ENCODE peak calls at places on chromosomes 11 and 22, in ten cellular contexts. One of them, this sample, is unnamed.

GRCh38 chr11:130771708-130772107 is 144.6 kb downstream of the SNX19 start:
- DNase-seq in Calu3: no peak
- DNase-seq in EL: no peak
- DNase-seq in fibroblast of mammary gland: peak
- DNase-seq in gastrocnemius medialis: no peak
- DNase-seq in stimulated activated CD4-positive, alpha-beta T cell treated with anti-CD3 and anti-CD28 coated beads, Interleukin-1b, Interleukin-23, amount 100 ng/mL, for 4 hours: no peak
- DNase-seq in colonic mucosa: no peak
- DNase-seq in activated CD8-positive, alpha-beta memory T cell treated with anti-CD3 and anti-CD28 coated beads, Interleukin-2, amount 10 ng/mL, durations not matched to agents 7 days and 5 days: no peak
- DNase-seq in T-helper 2 cell: no peak
- DNase-seq in non-pigmented ciliary epithelial cell: no peak
- DNase-seq in this sample: no peak

GRCh38 chr11:90288207-90288821 is 65.5 kb upstream of the CHORDC1 start:
- DNase-seq in EL: peak
- DNase-seq in non-pigmented ciliary epithelial cell: no peak
- DNase-seq in stimulated activated CD4-positive, alpha-beta T cell treated with anti-CD3 and anti-CD28 coated beads, Interleukin-1b, Interleukin-23, amount 100 ng/mL, for 4 hours: no peak
- DNase-seq in activated CD8-positive, alpha-beta memory T cell treated with anti-CD3 and anti-CD28 coated beads, Interleukin-2, amount 10 ng/mL, durations not matched to agents 7 days and 5 days: no peak
- DNase-seq in colonic mucosa: no peak
- DNase-seq in fibroblast of mammary gland: peak
- DNase-seq in T-helper 2 cell: peak
- DNase-seq in gastrocnemius medialis: no peak
- DNase-seq in Calu3: no peak
- DNase-seq in this sample: peak

GRCh38 chr22:39527481-39527961 is 5.0 kb downstream of the RPS19BP1 start:
- DNase-seq in stimulated activated CD4-positive, alpha-beta T cell treated with anti-CD3 and anti-CD28 coated beads, Interleukin-1b, Interleukin-23, amount 100 ng/mL, for 4 hours: no peak
- DNase-seq in T-helper 2 cell: no peak
- DNase-seq in non-pigmented ciliary epithelial cell: no peak
- DNase-seq in fibroblast of mammary gland: no peak
- DNase-seq in colonic mucosa: peak
- DNase-seq in activated CD8-positive, alpha-beta memory T cell treated with anti-CD3 and anti-CD28 coated beads, Interleukin-2, amount 10 ng/mL, durations not matched to agents 7 days and 5 days: no peak
- DNase-seq in Calu3: peak
- DNase-seq in gastrocnemius medialis: no peak
- DNase-seq in EL: no peak
- DNase-seq in this sample: no peak

GRCh38 chr22:47586038-47586437 is 823.6 kb downstream of the TBC1D22A start:
- DNase-seq in activated CD8-positive, alpha-beta memory T cell treated with anti-CD3 and anti-CD28 coated beads, Interleukin-2, amount 10 ng/mL, durations not matched to agents 7 days and 5 days: no peak
- DNase-seq in EL: no peak
- DNase-seq in T-helper 2 cell: no peak
- DNase-seq in Calu3: no peak
- DNase-seq in colonic mucosa: no peak
- DNase-seq in stimulated activated CD4-positive, alpha-beta T cell treated with anti-CD3 and anti-CD28 coated beads, Interleukin-1b, Interleukin-23, amount 100 ng/mL, for 4 hours: no peak
- DNase-seq in non-pigmented ciliary epithelial cell: no peak
- DNase-seq in gastrocnemius medialis: no peak
- DNase-seq in fibroblast of mammary gland: no peak
- DNase-seq in this sample: no peak

GRCh38 chr11:116590844-116591575 is 181.8 kb downstream of the BUD13 start:
- DNase-seq in T-helper 2 cell: no peak
- DNase-seq in Calu3: no peak
- DNase-seq in non-pigmented ciliary epithelial cell: no peak
- DNase-seq in colonic mucosa: no peak
- DNase-seq in activated CD8-positive, alpha-beta memory T cell treated with anti-CD3 and anti-CD28 coated beads, Interleukin-2, amount 10 ng/mL, durations not matched to agents 7 days and 5 days: no peak
- DNase-seq in gastrocnemius medialis: no peak
- DNase-seq in fibroblast of mammary gland: no peak
- DNase-seq in EL: no peak
- DNase-seq in stimulated activated CD4-positive, alpha-beta T cell treated with anti-CD3 and anti-CD28 coated beads, Interleukin-1b, Interleukin-23, amount 100 ng/mL, for 4 hours: no peak
- DNase-seq in this sample: no peak

GRCh38 chr22:48554893-48555552 is 1272.7 kb downstream of the BRD1 start:
- DNase-seq in non-pigmented ciliary epithelial cell: no peak
- DNase-seq in T-helper 2 cell: no peak
- DNase-seq in gastrocnemius medialis: no peak
- DNase-seq in fibroblast of mammary gland: no peak
- DNase-seq in Calu3: no peak
- DNase-seq in activated CD8-positive, alpha-beta memory T cell treated with anti-CD3 and anti-CD28 coated beads, Interleukin-2, amount 10 ng/mL, durations not matched to agents 7 days and 5 days: no peak
- DNase-seq in colonic mucosa: no peak
- DNase-seq in EL: no peak
- DNase-seq in stimulated activated CD4-positive, alpha-beta T cell treated with anti-CD3 and anti-CD28 coated beads, Interleukin-1b, Interleukin-23, amount 100 ng/mL, for 4 hours: no peak
- DNase-seq in this sample: no peak

GRCh38 chr11:118610773-118611432 is 3.5 kb downstream of the PHLDB1 start:
- DNase-seq in EL: peak
- DNase-seq in fibroblast of mammary gland: peak
- DNase-seq in gastrocnemius medialis: no peak
- DNase-seq in Calu3: peak
- DNase-seq in activated CD8-positive, alpha-beta memory T cell treated with anti-CD3 and anti-CD28 coated beads, Interleukin-2, amount 10 ng/mL, durations not matched to agents 7 days and 5 days: peak
- DNase-seq in stimulated activated CD4-positive, alpha-beta T cell treated with anti-CD3 and anti-CD28 coated beads, Interleukin-1b, Interleukin-23, amount 100 ng/mL, for 4 hours: peak
- DNase-seq in non-pigmented ciliary epithelial cell: no peak
- DNase-seq in T-helper 2 cell: peak
- DNase-seq in colonic mucosa: peak
- DNase-seq in this sample: no peak

GRCh38 chr22:29994941-29995340 is 85.3 kb upstream of the HORMAD2 start:
- DNase-seq in Calu3: peak
- DNase-seq in gastrocnemius medialis: no peak
- DNase-seq in non-pigmented ciliary epithelial cell: no peak
- DNase-seq in T-helper 2 cell: peak
- DNase-seq in colonic mucosa: peak
- DNase-seq in stimulated activated CD4-positive, alpha-beta T cell treated with anti-CD3 and anti-CD28 coated beads, Interleukin-1b, Interleukin-23, amount 100 ng/mL, for 4 hours: no peak
- DNase-seq in EL: peak
- DNase-seq in activated CD8-positive, alpha-beta memory T cell treated with anti-CD3 and anti-CD28 coated beads, Interleukin-2, amount 10 ng/mL, durations not matched to agents 7 days and 5 days: no peak
- DNase-seq in fibroblast of mammary gland: peak
- DNase-seq in this sample: no peak

GRCh38 chr11:120272303-120272702 is 32.4 kb downstream of the POU2F3 start:
- DNase-seq in stimulated activated CD4-positive, alpha-beta T cell treated with anti-CD3 and anti-CD28 coated beads, Interleukin-1b, Interleukin-23, amount 100 ng/mL, for 4 hours: no peak
- DNase-seq in T-helper 2 cell: no peak
- DNase-seq in fibroblast of mammary gland: peak
- DNase-seq in non-pigmented ciliary epithelial cell: no peak
- DNase-seq in Calu3: no peak
- DNase-seq in EL: peak
- DNase-seq in colonic mucosa: no peak
- DNase-seq in gastrocnemius medialis: no peak
- DNase-seq in activated CD8-positive, alpha-beta memory T cell treated with anti-CD3 and anti-CD28 coated beads, Interleukin-2, amount 10 ng/mL, durations not matched to agents 7 days and 5 days: no peak
- DNase-seq in this sample: no peak

GRCh38 chr11:119666061-119666460 is 62.9 kb downstream of the NECTIN1 start:
- DNase-seq in non-pigmented ciliary epithelial cell: no peak
- DNase-seq in EL: no peak
- DNase-seq in T-helper 2 cell: no peak
- DNase-seq in colonic mucosa: no peak
- DNase-seq in gastrocnemius medialis: no peak
- DNase-seq in stimulated activated CD4-positive, alpha-beta T cell treated with anti-CD3 and anti-CD28 coated beads, Interleukin-1b, Interleukin-23, amount 100 ng/mL, for 4 hours: no peak
- DNase-seq in Calu3: no peak
- DNase-seq in activated CD8-positive, alpha-beta memory T cell treated with anti-CD3 and anti-CD28 coated beads, Interleukin-2, amount 10 ng/mL, durations not matched to agents 7 days and 5 days: no peak
- DNase-seq in fibroblast of mammary gland: no peak
- DNase-seq in this sample: no peak

GRCh38 chr11:9601041-9601875 is 27.8 kb downstream of the WEE1 start:
- DNase-seq in EL: peak
- DNase-seq in activated CD8-positive, alpha-beta memory T cell treated with anti-CD3 and anti-CD28 coated beads, Interleukin-2, amount 10 ng/mL, durations not matched to agents 7 days and 5 days: peak
- DNase-seq in non-pigmented ciliary epithelial cell: peak
- DNase-seq in colonic mucosa: peak
- DNase-seq in stimulated activated CD4-positive, alpha-beta T cell treated with anti-CD3 and anti-CD28 coated beads, Interleukin-1b, Interleukin-23, amount 100 ng/mL, for 4 hours: no peak
- DNase-seq in fibroblast of mammary gland: peak
- DNase-seq in T-helper 2 cell: peak
- DNase-seq in Calu3: no peak
- DNase-seq in gastrocnemius medialis: no peak
- DNase-seq in this sample: no peak

GRCh38 chr11:22690245-22690644 is 23.8 kb downstream of the GAS2 start:
- DNase-seq in Calu3: no peak
- DNase-seq in fibroblast of mammary gland: no peak
- DNase-seq in colonic mucosa: no peak
- DNase-seq in gastrocnemius medialis: no peak
- DNase-seq in T-helper 2 cell: no peak
- DNase-seq in EL: no peak
- DNase-seq in activated CD8-positive, alpha-beta memory T cell treated with anti-CD3 and anti-CD28 coated beads, Interleukin-2, amount 10 ng/mL, durations not matched to agents 7 days and 5 days: no peak
- DNase-seq in non-pigmented ciliary epithelial cell: no peak
- DNase-seq in stimulated activated CD4-positive, alpha-beta T cell treated with anti-CD3 and anti-CD28 coated beads, Interleukin-1b, Interleukin-23, amount 100 ng/mL, for 4 hours: no peak
- DNase-seq in this sample: no peak

GRCh38 chr11:93611836-93612677 is 49.4 kb upstream of the CEP295 start:
- DNase-seq in activated CD8-positive, alpha-beta memory T cell treated with anti-CD3 and anti-CD28 coated beads, Interleukin-2, amount 10 ng/mL, durations not matched to agents 7 days and 5 days: no peak
- DNase-seq in gastrocnemius medialis: no peak
- DNase-seq in Calu3: peak
- DNase-seq in non-pigmented ciliary epithelial cell: no peak
- DNase-seq in fibroblast of mammary gland: no peak
- DNase-seq in T-helper 2 cell: no peak
- DNase-seq in stimulated activated CD4-positive, alpha-beta T cell treated with anti-CD3 and anti-CD28 coated beads, Interleukin-1b, Interleukin-23, amount 100 ng/mL, for 4 hours: no peak
- DNase-seq in EL: no peak
- DNase-seq in colonic mucosa: peak
- DNase-seq in this sample: no peak

GRCh38 chr11:46361283-46362145 is 14.3 kb downstream of the DGKZ start:
- DNase-seq in activated CD8-positive, alpha-beta memory T cell treated with anti-CD3 and anti-CD28 coated beads, Interleukin-2, amount 10 ng/mL, durations not matched to agents 7 days and 5 days: peak
- DNase-seq in fibroblast of mammary gland: peak
- DNase-seq in Calu3: no peak
- DNase-seq in stimulated activated CD4-positive, alpha-beta T cell treated with anti-CD3 and anti-CD28 coated beads, Interleukin-1b, Interleukin-23, amount 100 ng/mL, for 4 hours: no peak
- DNase-seq in T-helper 2 cell: peak
- DNase-seq in non-pigmented ciliary epithelial cell: no peak
- DNase-seq in gastrocnemius medialis: peak
- DNase-seq in colonic mucosa: no peak
- DNase-seq in EL: peak
- DNase-seq in this sample: no peak

GRCh38 chr11:119470316-119471266 is 47.6 kb upstream of the THY1 start:
- DNase-seq in fibroblast of mammary gland: peak
- DNase-seq in Calu3: no peak
- DNase-seq in stimulated activated CD4-positive, alpha-beta T cell treated with anti-CD3 and anti-CD28 coated beads, Interleukin-1b, Interleukin-23, amount 100 ng/mL, for 4 hours: no peak
- DNase-seq in gastrocnemius medialis: no peak
- DNase-seq in non-pigmented ciliary epithelial cell: peak
- DNase-seq in colonic mucosa: no peak
- DNase-seq in T-helper 2 cell: no peak
- DNase-seq in EL: peak
- DNase-seq in activated CD8-positive, alpha-beta memory T cell treated with anti-CD3 and anti-CD28 coated beads, Interleukin-2, amount 10 ng/mL, durations not matched to agents 7 days and 5 days: peak
- DNase-seq in this sample: no peak

GRCh38 chr22:37126882-37127281 is 17.4 kb upstream of the TMPRSS6 start:
- DNase-seq in Calu3: no peak
- DNase-seq in stimulated activated CD4-positive, alpha-beta T cell treated with anti-CD3 and anti-CD28 coated beads, Interleukin-1b, Interleukin-23, amount 100 ng/mL, for 4 hours: peak
- DNase-seq in T-helper 2 cell: no peak
- DNase-seq in non-pigmented ciliary epithelial cell: no peak
- DNase-seq in gastrocnemius medialis: no peak
- DNase-seq in fibroblast of mammary gland: no peak
- DNase-seq in EL: no peak
- DNase-seq in colonic mucosa: no peak
- DNase-seq in activated CD8-positive, alpha-beta memory T cell treated with anti-CD3 and anti-CD28 coated beads, Interleukin-2, amount 10 ng/mL, durations not matched to agents 7 days and 5 days: peak
- DNase-seq in this sample: no peak

GRCh38 chr11:87007938-87008337 is 29.8 kb upstream of the TMEM135 start:
- DNase-seq in fibroblast of mammary gland: peak
- DNase-seq in stimulated activated CD4-positive, alpha-beta T cell treated with anti-CD3 and anti-CD28 coated beads, Interleukin-1b, Interleukin-23, amount 100 ng/mL, for 4 hours: no peak
- DNase-seq in Calu3: no peak
- DNase-seq in gastrocnemius medialis: no peak
- DNase-seq in EL: peak
- DNase-seq in T-helper 2 cell: no peak
- DNase-seq in colonic mucosa: no peak
- DNase-seq in non-pigmented ciliary epithelial cell: no peak
- DNase-seq in activated CD8-positive, alpha-beta memory T cell treated with anti-CD3 and anti-CD28 coated beads, Interleukin-2, amount 10 ng/mL, durations not matched to agents 7 days and 5 days: no peak
- DNase-seq in this sample: no peak

GRCh38 chr11:42727879-42728278 is 583.9 kb upstream of the API5 start:
- DNase-seq in stimulated activated CD4-positive, alpha-beta T cell treated with anti-CD3 and anti-CD28 coated beads, Interleukin-1b, Interleukin-23, amount 100 ng/mL, for 4 hours: no peak
- DNase-seq in activated CD8-positive, alpha-beta memory T cell treated with anti-CD3 and anti-CD28 coated beads, Interleukin-2, amount 10 ng/mL, durations not matched to agents 7 days and 5 days: no peak
- DNase-seq in colonic mucosa: no peak
- DNase-seq in gastrocnemius medialis: no peak
- DNase-seq in fibroblast of mammary gland: no peak
- DNase-seq in Calu3: no peak
- DNase-seq in non-pigmented ciliary epithelial cell: no peak
- DNase-seq in T-helper 2 cell: no peak
- DNase-seq in EL: no peak
- DNase-seq in this sample: no peak

GRCh38 chr11:6812391-6813005 is 13.0 kb upstream of the OR6A2 start:
- DNase-seq in EL: peak
- DNase-seq in gastrocnemius medialis: no peak
- DNase-seq in colonic mucosa: peak
- DNase-seq in stimulated activated CD4-positive, alpha-beta T cell treated with anti-CD3 and anti-CD28 coated beads, Interleukin-1b, Interleukin-23, amount 100 ng/mL, for 4 hours: peak
- DNase-seq in non-pigmented ciliary epithelial cell: no peak
- DNase-seq in activated CD8-positive, alpha-beta memory T cell treated with anti-CD3 and anti-CD28 coated beads, Interleukin-2, amount 10 ng/mL, durations not matched to agents 7 days and 5 days: peak
- DNase-seq in Calu3: peak
- DNase-seq in T-helper 2 cell: peak
- DNase-seq in fibroblast of mammary gland: peak
- DNase-seq in this sample: no peak

GRCh38 chr11:126072141-126072741 is 9.6 kb upstream of the CDON start:
- DNase-seq in non-pigmented ciliary epithelial cell: no peak
- DNase-seq in fibroblast of mammary gland: no peak
- DNase-seq in activated CD8-positive, alpha-beta memory T cell treated with anti-CD3 and anti-CD28 coated beads, Interleukin-2, amount 10 ng/mL, durations not matched to agents 7 days and 5 days: no peak
- DNase-seq in colonic mucosa: no peak
- DNase-seq in stimulated activated CD4-positive, alpha-beta T cell treated with anti-CD3 and anti-CD28 coated beads, Interleukin-1b, Interleukin-23, amount 100 ng/mL, for 4 hours: no peak
- DNase-seq in EL: no peak
- DNase-seq in T-helper 2 cell: no peak
- DNase-seq in gastrocnemius medialis: no peak
- DNase-seq in Calu3: peak
- DNase-seq in this sample: no peak

GRCh38 chr11:77131560-77131959 is 3.5 kb downstream of the MYO7A start:
- DNase-seq in colonic mucosa: no peak
- DNase-seq in fibroblast of mammary gland: no peak
- DNase-seq in EL: peak
- DNase-seq in stimulated activated CD4-positive, alpha-beta T cell treated with anti-CD3 and anti-CD28 coated beads, Interleukin-1b, Interleukin-23, amount 100 ng/mL, for 4 hours: no peak
- DNase-seq in T-helper 2 cell: no peak
- DNase-seq in non-pigmented ciliary epithelial cell: no peak
- DNase-seq in Calu3: no peak
- DNase-seq in activated CD8-positive, alpha-beta memory T cell treated with anti-CD3 and anti-CD28 coated beads, Interleukin-2, amount 10 ng/mL, durations not matched to agents 7 days and 5 days: no peak
- DNase-seq in gastrocnemius medialis: no peak
- DNase-seq in this sample: no peak

GRCh38 chr11:87033561-87033960 is 4.2 kb upstream of the TMEM135 start:
- DNase-seq in EL: no peak
- DNase-seq in colonic mucosa: no peak
- DNase-seq in activated CD8-positive, alpha-beta memory T cell treated with anti-CD3 and anti-CD28 coated beads, Interleukin-2, amount 10 ng/mL, durations not matched to agents 7 days and 5 days: no peak
- DNase-seq in Calu3: no peak
- DNase-seq in T-helper 2 cell: no peak
- DNase-seq in non-pigmented ciliary epithelial cell: no peak
- DNase-seq in gastrocnemius medialis: no peak
- DNase-seq in stimulated activated CD4-positive, alpha-beta T cell treated with anti-CD3 and anti-CD28 coated beads, Interleukin-1b, Interleukin-23, amount 100 ng/mL, for 4 hours: no peak
- DNase-seq in fibroblast of mammary gland: no peak
- DNase-seq in this sample: no peak

GRCh38 chr11:127000291-127000968 is at the start of gene KIRREL3:
- DNase-seq in Calu3: no peak
- DNase-seq in T-helper 2 cell: no peak
- DNase-seq in stimulated activated CD4-positive, alpha-beta T cell treated with anti-CD3 and anti-CD28 coated beads, Interleukin-1b, Interleukin-23, amount 100 ng/mL, for 4 hours: no peak
- DNase-seq in non-pigmented ciliary epithelial cell: no peak
- DNase-seq in activated CD8-positive, alpha-beta memory T cell treated with anti-CD3 and anti-CD28 coated beads, Interleukin-2, amount 10 ng/mL, durations not matched to agents 7 days and 5 days: no peak
- DNase-seq in colonic mucosa: no peak
- DNase-seq in EL: peak
- DNase-seq in gastrocnemius medialis: no peak
- DNase-seq in fibroblast of mammary gland: no peak
- DNase-seq in this sample: no peak